ENCODE peak calls at places on chromosomes 13 and 19, in six cellular contexts. W is RCC 7860; H is GM12865; V is T-helper 17 cell; K is activated CD4-positive, CD25-positive, alpha-beta regulatory T cell; M is upper lobe of right lung. S is an unnamed sample.

GRCh38 chr19:4694211-4694987 is 24.3 kb upstream of the MYDGF start:
- DNase-seq in M (no peak), W (peak), V (no peak), H (no peak), K (no peak), S (no peak)

GRCh38 chr19:1859319-1859718 is 4.1 kb downstream of the KLF16 start:
- DNase-seq in W (no peak), M (no peak), V (no peak), H (no peak), K (no peak), S (no peak)

GRCh38 chr19:55082023-55082851 is 6.6 kb downstream of the EPS8L1 start:
- DNase-seq in W (no peak), K (peak), H (peak), M (no peak), V (no peak), S (peak)

GRCh38 chr19:57706346-57706745 is 2.7 kb downstream of the ZNF154 start:
- DNase-seq in M (no peak), W (no peak), V (no peak), H (no peak), K (no peak), S (no peak)

GRCh38 chr19:22625266-22626035 is 8.7 kb upstream of the ZNF492 start:
- DNase-seq in W (no peak), M (peak), V (no peak), K (no peak), H (no peak), S (no peak)

GRCh38 chr13:23610966-23611486 is 40.8 kb downstream of the TNFRSF19 start:
- DNase-seq in W (no peak), H (no peak), V (no peak), M (no peak), K (no peak), S (no peak)

GRCh38 chr13:48532146-48532472 is 771 bp downstream of the RCBTB2 start:
- DNase-seq in H (no peak), V (no peak), K (no peak), M (no peak), W (peak), S (no peak)

GRCh38 chr13:75365724-75366173 is 116.2 kb downstream of the TBC1D4 start:
- DNase-seq in K (no peak), M (no peak), W (peak), H (peak), V (no peak), S (no peak)

GRCh38 chr19:6476155-6476895 is 5.3 kb downstream of the DENND1C start:
- DNase-seq in H (peak), M (peak), W (no peak), K (peak), V (peak), S (peak)

GRCh38 chr13:112670118-112670517 is 19.7 kb upstream of the ATP11A start:
- DNase-seq in M (peak), W (peak), V (no peak), K (no peak), H (no peak), S (no peak)

GRCh38 chr19:3179739-3180293 is 1.2 kb downstream of the S1PR4 start:
- DNase-seq in H (peak), W (no peak), M (no peak), K (no peak), V (no peak), S (no peak)

GRCh38 chr19:33639034-33639681 is 17.4 kb downstream of the CHST8 start:
- DNase-seq in M (peak), W (no peak), H (no peak), V (no peak), K (no peak), S (no peak)

GRCh38 chr19:1065606-1066109 is 1.3 kb upstream of the ARHGAP45 start:
- DNase-seq in W (no peak), H (peak), K (no peak), M (no peak), V (peak), S (no peak)